ENCODE peak calls at places on chromosomes 13 and 19, in four cellular contexts. I, U, S and P are unnamed samples.

GRCh38 chr13:104289400-104289799 is 1223.2 kb upstream of the SLC10A2 start:
- DNase-seq in I (no peak), S (no peak), U (no peak), P (no peak)

GRCh38 chr19:6372594-6373095 is at the start of gene ALKBH7:
- DNase-seq in U (peak; percentile 100), I (peak; percentile 99), S (peak; percentile 100), P (peak; percentile 92)

GRCh38 chr13:113567681-113568080 is 16.9 kb upstream of the TFDP1 start:
- DNase-seq in I (no peak), U (no peak), S (no peak), P (no peak)

GRCh38 chr13:20161951-20162300 is 1.1 kb upstream of the GJA3 start:
- DNase-seq in I (no peak), S (no peak), U (no peak), P (no peak)

GRCh38 chr13:90311929-90312328 is 1035.6 kb upstream of the MIR17HG start:
- DNase-seq in S (no peak), I (no peak), U (no peak), P (no peak)

GRCh38 chr13:98108330-98108729 is 34.6 kb upstream of the FARP1 start:
- DNase-seq in I (no peak), S (no peak), U (no peak), P (no peak)

GRCh38 chr19:37251308-37252229 is 33.6 kb downstream of the ZNF383 start:
- DNase-seq in S (peak; percentile 56), I (peak; percentile 8), U (peak; percentile 96), P (peak; percentile 29)

GRCh38 chr13:67549331-67549730 is 319.2 kb upstream of the PCDH9 start:
- DNase-seq in U (peak; percentile 86), S (no peak), I (no peak), P (no peak)

GRCh38 chr13:110396476-110396875 is 89.4 kb downstream of the COL4A2 start:
- DNase-seq in U (no peak), S (no peak), I (no peak), P (no peak)

GRCh38 chr13:25886438-25887214 is 165.2 kb downstream of the SHISA2 start:
- DNase-seq in I (no peak), S (no peak), U (peak; percentile 65), P (no peak)

GRCh38 chr19:9431475-9431874 is 3.9 kb downstream of the ZNF266 start:
- DNase-seq in I (peak; percentile 13), S (no peak), U (no peak), P (no peak)

GRCh38 chr19:28882818-28883217 is 330.1 kb downstream of the UQCRFS1 start:
- DNase-seq in U (no peak), I (no peak), S (no peak), P (no peak)

GRCh38 chr13:45310341-45311138 is 30.4 kb downstream of the TPT1 start:
- DNase-seq in S (no peak), U (no peak), I (no peak), P (no peak)

GRCh38 chr13:105365831-105366230 is 1169.6 kb downstream of the EFNB2 start:
- DNase-seq in U (no peak), S (no peak), I (no peak), P (no peak)

GRCh38 chr19:4889034-4889825 is 13.5 kb downstream of the ARRDC5 start:
- DNase-seq in S (no peak), U (no peak), I (no peak), P (no peak)

GRCh38 chr13:53010374-53011105 is 18.1 kb upstream of the OLFM4 start:
- DNase-seq in I (no peak), S (no peak), U (no peak), P (no peak)

GRCh38 chr19:3083964-3084363 is 10.2 kb upstream of the GNA11 start:
- DNase-seq in S (no peak), U (no peak), I (no peak), P (no peak)

GRCh38 chr19:7921302-7921954 is 1.3 kb downstream of the SNAPC2 start:
- DNase-seq in S (peak; percentile 62), I (no peak), U (no peak), P (peak; percentile 16)

GRCh38 chr13:84433024-84433423 is 550.8 kb upstream of the SLITRK1 start:
- DNase-seq in I (no peak), U (no peak), S (no peak), P (no peak)

GRCh38 chr13:111033172-111034133 is 81.7 kb upstream of the ARHGEF7 start:
- DNase-seq in U (no peak), I (no peak), S (no peak), P (no peak)

GRCh38 chr13:79593611-79594275 is 112.8 kb downstream of the NDFIP2 start:
- DNase-seq in U (peak; percentile 36), I (no peak), S (no peak), P (no peak)

GRCh38 chr13:74556002-74556551 is 421.9 kb upstream of the KLF12 start:
- DNase-seq in S (no peak), I (no peak), U (no peak), P (no peak)

GRCh38 chr19:10269333-10270179 is 1.4 kb upstream of the ICAM1 start:
- DNase-seq in U (peak; percentile 28), I (no peak), S (peak; percentile 88), P (peak; percentile 90)

GRCh38 chr19:47056416-47056815 is 8.0 kb upstream of the TMEM160 start:
- DNase-seq in S (no peak), U (no peak), I (no peak), P (no peak)

GRCh38 chr19:497861-498590 is 1.7 kb downstream of the MADCAM1 start:
- DNase-seq in I (no peak), S (no peak), U (no peak), P (no peak)

GRCh38 chr19:43699506-43700367 is 16.1 kb upstream of the IRGC start:
- DNase-seq in S (no peak), I (no peak), U (no peak), P (no peak)

GRCh38 chr19:16064209-16064889 is 11.9 kb upstream of the TPM4 start:
- DNase-seq in U (no peak), I (no peak), S (no peak), P (no peak)

GRCh38 chr13:108268713-108269112 is 805 bp upstream of the TNFSF13B start:
- DNase-seq in S (no peak), U (no peak), I (no peak), P (no peak)

GRCh38 chr19:11510444-11510843 is 4.8 kb upstream of the ZNF653 start:
- DNase-seq in S (no peak), U (no peak), I (no peak), P (no peak)

GRCh38 chr13:102721800-102722231 is 27.0 kb upstream of the METTL21C start:
- DNase-seq in S (no peak), I (no peak), U (no peak), P (no peak)

GRCh38 chr13:35354305-35354704 is 122.2 kb downstream of the MAB21L1 start:
- DNase-seq in S (no peak), I (no peak), U (no peak), P (no peak)

GRCh38 chr19:30861896-30862295 is 487.3 kb downstream of the TSHZ3 start:
- DNase-seq in U (no peak), S (no peak), I (no peak), P (no peak)

GRCh38 chr13:63425131-63425530 is 2009.5 kb upstream of the PCDH20 start:
- DNase-seq in I (no peak), U (no peak), S (no peak), P (no peak)

GRCh38 chr13:44148159-44148929 is 225.3 kb upstream of the SERP2 start:
- DNase-seq in S (no peak), U (no peak), I (no peak), P (no peak)